ENCODE peak calls at places on chromosomes 12 and 14, in seven cellular contexts. One of them, this sample, is unnamed.

GRCh38 chr12:6399884-6400670 is 16.1 kb downstream of the LTBR start:
- DNase-seq in left lung: no peak
- DNase-seq in activated CD4-positive, alpha-beta T cell treated with anti-CD3 and anti-CD28 coated beads for 1 hour: no peak
- DNase-seq in mucosa of gallbladder: no peak
- DNase-seq in progenitor cell of endocrine pancreas: no peak
- DNase-seq in heart right ventricle: no peak
- DNase-seq in kidney tubule cell: no peak
- DNase-seq in this sample: no peak

GRCh38 chr12:85920324-85920947 is 46.3 kb downstream of the NTS start:
- DNase-seq in heart right ventricle: no peak
- DNase-seq in activated CD4-positive, alpha-beta T cell treated with anti-CD3 and anti-CD28 coated beads for 1 hour: no peak
- DNase-seq in kidney tubule cell: peak; percentile 49
- DNase-seq in left lung: no peak
- DNase-seq in mucosa of gallbladder: no peak
- DNase-seq in progenitor cell of endocrine pancreas: no peak
- DNase-seq in this sample: no peak

GRCh38 chr14:73567951-73568885 is 795 bp upstream of the ACOT2 start:
- DNase-seq in kidney tubule cell: peak; percentile 60
- DNase-seq in progenitor cell of endocrine pancreas: no peak
- DNase-seq in heart right ventricle: no peak
- DNase-seq in left lung: no peak
- DNase-seq in activated CD4-positive, alpha-beta T cell treated with anti-CD3 and anti-CD28 coated beads for 1 hour: no peak
- DNase-seq in mucosa of gallbladder: no peak
- DNase-seq in this sample: no peak

GRCh38 chr14:105260826-105261438 is 12.6 kb downstream of the BTBD6 start:
- DNase-seq in kidney tubule cell: no peak
- DNase-seq in progenitor cell of endocrine pancreas: no peak
- DNase-seq in activated CD4-positive, alpha-beta T cell treated with anti-CD3 and anti-CD28 coated beads for 1 hour: no peak
- DNase-seq in mucosa of gallbladder: no peak
- DNase-seq in left lung: no peak
- DNase-seq in heart right ventricle: no peak
- DNase-seq in this sample: no peak

GRCh38 chr12:121240484-121241202 is 30.7 kb downstream of the P2RX4 start:
- DNase-seq in kidney tubule cell: no peak
- DNase-seq in mucosa of gallbladder: peak; percentile 72
- DNase-seq in heart right ventricle: peak; percentile 79
- DNase-seq in left lung: peak; percentile 69
- DNase-seq in activated CD4-positive, alpha-beta T cell treated with anti-CD3 and anti-CD28 coated beads for 1 hour: peak; percentile 88
- DNase-seq in progenitor cell of endocrine pancreas: no peak
- DNase-seq in this sample: no peak

GRCh38 chr14:71242237-71242748 is 335.0 kb downstream of the PCNX1 start:
- DNase-seq in mucosa of gallbladder: no peak
- DNase-seq in kidney tubule cell: no peak
- DNase-seq in heart right ventricle: no peak
- DNase-seq in left lung: no peak
- DNase-seq in progenitor cell of endocrine pancreas: no peak
- DNase-seq in activated CD4-positive, alpha-beta T cell treated with anti-CD3 and anti-CD28 coated beads for 1 hour: no peak
- DNase-seq in this sample: no peak

GRCh38 chr12:72094490-72094889 is 155.8 kb downstream of the TPH2 start:
- DNase-seq in heart right ventricle: no peak
- DNase-seq in mucosa of gallbladder: no peak
- DNase-seq in activated CD4-positive, alpha-beta T cell treated with anti-CD3 and anti-CD28 coated beads for 1 hour: no peak
- DNase-seq in left lung: no peak
- DNase-seq in progenitor cell of endocrine pancreas: no peak
- DNase-seq in kidney tubule cell: no peak
- DNase-seq in this sample: no peak

GRCh38 chr12:54622463-54623183 is 12.1 kb downstream of the LACRT start:
- DNase-seq in left lung: no peak
- DNase-seq in kidney tubule cell: no peak
- DNase-seq in progenitor cell of endocrine pancreas: no peak
- DNase-seq in activated CD4-positive, alpha-beta T cell treated with anti-CD3 and anti-CD28 coated beads for 1 hour: no peak
- DNase-seq in heart right ventricle: no peak
- DNase-seq in mucosa of gallbladder: no peak
- DNase-seq in this sample: no peak

GRCh38 chr14:50025776-50026175 is 90.6 kb downstream of the VCPKMT start:
- DNase-seq in heart right ventricle: no peak
- DNase-seq in activated CD4-positive, alpha-beta T cell treated with anti-CD3 and anti-CD28 coated beads for 1 hour: no peak
- DNase-seq in kidney tubule cell: peak; percentile 65
- DNase-seq in mucosa of gallbladder: no peak
- DNase-seq in progenitor cell of endocrine pancreas: no peak
- DNase-seq in left lung: no peak
- DNase-seq in this sample: no peak

This sample was measured in GM12891.